ENCODE peak calls at places on chromosomes 3 and 15, in nine cellular contexts. One of them, this sample, is unnamed.

GRCh38 chr15:85296615-85297402 is 83.6 kb upstream of the AKAP13 start:
- DNase-seq in fibroblast of lung: peak
- DNase-seq in colonic mucosa: peak
- DNase-seq in endodermal cell: peak
- DNase-seq in dorsolateral prefrontal cortex: peak
- DNase-seq in gastrocnemius medialis: peak
- DNase-seq in epithelial cell of esophagus: peak
- DNase-seq in tibial artery: peak
- DNase-seq in ascending aorta: peak
- DNase-seq in this sample: peak

GRCh38 chr15:35595656-35596055 is 49.7 kb upstream of the DPH6 start:
- DNase-seq in dorsolateral prefrontal cortex: no peak
- DNase-seq in colonic mucosa: no peak
- DNase-seq in endodermal cell: no peak
- DNase-seq in fibroblast of lung: peak
- DNase-seq in epithelial cell of esophagus: peak
- DNase-seq in gastrocnemius medialis: no peak
- DNase-seq in tibial artery: no peak
- DNase-seq in ascending aorta: no peak
- DNase-seq in this sample: no peak

GRCh38 chr15:70058642-70059360 is 38.9 kb downstream of the TLE3 start:
- DNase-seq in epithelial cell of esophagus: no peak
- DNase-seq in tibial artery: peak
- DNase-seq in gastrocnemius medialis: no peak
- DNase-seq in colonic mucosa: no peak
- DNase-seq in ascending aorta: no peak
- DNase-seq in fibroblast of lung: no peak
- DNase-seq in endodermal cell: no peak
- DNase-seq in dorsolateral prefrontal cortex: no peak
- DNase-seq in this sample: no peak

GRCh38 chr3:98807011-98807410 is 43.9 kb downstream of the ST3GAL6 start:
- DNase-seq in ascending aorta: no peak
- DNase-seq in gastrocnemius medialis: no peak
- DNase-seq in fibroblast of lung: no peak
- DNase-seq in endodermal cell: no peak
- DNase-seq in tibial artery: no peak
- DNase-seq in colonic mucosa: no peak
- DNase-seq in epithelial cell of esophagus: peak
- DNase-seq in dorsolateral prefrontal cortex: no peak
- DNase-seq in this sample: no peak

GRCh38 chr3:38168988-38169363 is 3.6 kb downstream of the OXSR1 start:
- DNase-seq in epithelial cell of esophagus: peak
- DNase-seq in fibroblast of lung: no peak
- DNase-seq in ascending aorta: no peak
- DNase-seq in colonic mucosa: no peak
- DNase-seq in dorsolateral prefrontal cortex: no peak
- DNase-seq in endodermal cell: no peak
- DNase-seq in tibial artery: no peak
- DNase-seq in gastrocnemius medialis: no peak
- DNase-seq in this sample: no peak

GRCh38 chr15:89611317-89611716 is 36.0 kb downstream of the TICRR start:
- DNase-seq in endodermal cell: no peak
- DNase-seq in fibroblast of lung: no peak
- DNase-seq in tibial artery: no peak
- DNase-seq in gastrocnemius medialis: no peak
- DNase-seq in epithelial cell of esophagus: no peak
- DNase-seq in ascending aorta: no peak
- DNase-seq in dorsolateral prefrontal cortex: no peak
- DNase-seq in colonic mucosa: no peak
- DNase-seq in this sample: no peak

GRCh38 chr15:44426975-44427755 is at the start of gene CTDSPL2:
- DNase-seq in colonic mucosa: peak
- DNase-seq in dorsolateral prefrontal cortex: peak
- DNase-seq in endodermal cell: peak
- DNase-seq in fibroblast of lung: peak
- DNase-seq in epithelial cell of esophagus: peak
- DNase-seq in ascending aorta: peak
- DNase-seq in tibial artery: peak
- DNase-seq in gastrocnemius medialis: peak
- DNase-seq in this sample: peak

GRCh38 chr3:118818386-118818785 is 216.3 kb downstream of the IGSF11 start:
- DNase-seq in epithelial cell of esophagus: peak
- DNase-seq in tibial artery: no peak
- DNase-seq in gastrocnemius medialis: no peak
- DNase-seq in ascending aorta: no peak
- DNase-seq in endodermal cell: no peak
- DNase-seq in dorsolateral prefrontal cortex: no peak
- DNase-seq in colonic mucosa: no peak
- DNase-seq in fibroblast of lung: peak
- DNase-seq in this sample: no peak

GRCh38 chr15:99536422-99537033 is 29.3 kb upstream of the MEF2A start:
- DNase-seq in epithelial cell of esophagus: peak
- DNase-seq in colonic mucosa: no peak
- DNase-seq in gastrocnemius medialis: no peak
- DNase-seq in endodermal cell: no peak
- DNase-seq in ascending aorta: peak
- DNase-seq in dorsolateral prefrontal cortex: peak
- DNase-seq in fibroblast of lung: peak
- DNase-seq in tibial artery: peak
- DNase-seq in this sample: peak

GRCh38 chr3:15303728-15304127 is 28.7 kb downstream of the SH3BP5 start:
- DNase-seq in dorsolateral prefrontal cortex: no peak
- DNase-seq in endodermal cell: no peak
- DNase-seq in fibroblast of lung: no peak
- DNase-seq in tibial artery: no peak
- DNase-seq in epithelial cell of esophagus: no peak
- DNase-seq in colonic mucosa: no peak
- DNase-seq in ascending aorta: no peak
- DNase-seq in gastrocnemius medialis: no peak
- DNase-seq in this sample: no peak

GRCh38 chr3:15299036-15299435 is 33.4 kb downstream of the SH3BP5 start:
- DNase-seq in fibroblast of lung: no peak
- DNase-seq in ascending aorta: peak
- DNase-seq in tibial artery: peak
- DNase-seq in dorsolateral prefrontal cortex: peak
- DNase-seq in gastrocnemius medialis: no peak
- DNase-seq in colonic mucosa: no peak
- DNase-seq in endodermal cell: no peak
- DNase-seq in epithelial cell of esophagus: no peak
- DNase-seq in this sample: no peak

GRCh38 chr3:15303216-15303615 is 29.2 kb downstream of the SH3BP5 start:
- DNase-seq in ascending aorta: no peak
- DNase-seq in colonic mucosa: no peak
- DNase-seq in tibial artery: no peak
- DNase-seq in epithelial cell of esophagus: no peak
- DNase-seq in gastrocnemius medialis: no peak
- DNase-seq in endodermal cell: no peak
- DNase-seq in fibroblast of lung: no peak
- DNase-seq in dorsolateral prefrontal cortex: no peak
- DNase-seq in this sample: no peak

GRCh38 chr3:15300318-15301078 is 31.9 kb downstream of the SH3BP5 start:
- DNase-seq in gastrocnemius medialis: peak
- DNase-seq in epithelial cell of esophagus: peak
- DNase-seq in endodermal cell: no peak
- DNase-seq in colonic mucosa: no peak
- DNase-seq in ascending aorta: no peak
- DNase-seq in dorsolateral prefrontal cortex: no peak
- DNase-seq in fibroblast of lung: peak
- DNase-seq in tibial artery: peak
- DNase-seq in this sample: no peak

GRCh38 chr3:15301761-15302160 is 30.6 kb downstream of the SH3BP5 start:
- DNase-seq in dorsolateral prefrontal cortex: no peak
- DNase-seq in ascending aorta: no peak
- DNase-seq in colonic mucosa: no peak
- DNase-seq in fibroblast of lung: no peak
- DNase-seq in epithelial cell of esophagus: no peak
- DNase-seq in tibial artery: no peak
- DNase-seq in gastrocnemius medialis: no peak
- DNase-seq in endodermal cell: no peak
- DNase-seq in this sample: no peak
- H3K4me3 ChIP-seq in dorsolateral prefrontal cortex: no peak
- H3K4me3 ChIP-seq in ascending aorta: no peak
- H3K4me3 ChIP-seq in colonic mucosa: no peak
- H3K4me3 ChIP-seq in fibroblast of lung: no peak
- H3K4me3 ChIP-seq in epithelial cell of esophagus: no peak
- H3K4me3 ChIP-seq in tibial artery: no peak
- H3K4me3 ChIP-seq in gastrocnemius medialis: no peak
- H3K4me3 ChIP-seq in endodermal cell: no peak
- H3K4me3 ChIP-seq in this sample: no peak

GRCh38 chr3:134542287-134542686 is 56.4 kb downstream of the CEP63 start:
- DNase-seq in tibial artery: no peak
- DNase-seq in fibroblast of lung: no peak
- DNase-seq in epithelial cell of esophagus: no peak
- DNase-seq in dorsolateral prefrontal cortex: no peak
- DNase-seq in endodermal cell: no peak
- DNase-seq in colonic mucosa: no peak
- DNase-seq in gastrocnemius medialis: no peak
- DNase-seq in ascending aorta: no peak
- DNase-seq in this sample: no peak
- TF ChIP-seq CTCF in tibial artery: no peak
- TF ChIP-seq CTCF in fibroblast of lung: no peak
- TF ChIP-seq CTCF in epithelial cell of esophagus: no peak
- TF ChIP-seq CTCF in dorsolateral prefrontal cortex: no peak
- TF ChIP-seq CTCF in endodermal cell: peak
- TF ChIP-seq CTCF in colonic mucosa: no peak
- TF ChIP-seq CTCF in gastrocnemius medialis: no peak
- TF ChIP-seq CTCF in ascending aorta: no peak
- TF ChIP-seq CTCF in this sample: no peak

GRCh38 chr3:187101184-187102072 is 37.9 kb downstream of the RPL39L start:
- DNase-seq in endodermal cell: no peak
- DNase-seq in epithelial cell of esophagus: peak
- DNase-seq in dorsolateral prefrontal cortex: no peak
- DNase-seq in ascending aorta: peak
- DNase-seq in gastrocnemius medialis: peak
- DNase-seq in colonic mucosa: peak
- DNase-seq in tibial artery: peak
- DNase-seq in fibroblast of lung: peak
- DNase-seq in this sample: peak
- H3K4me3 ChIP-seq in endodermal cell: no peak
- H3K4me3 ChIP-seq in epithelial cell of esophagus: no peak
- H3K4me3 ChIP-seq in dorsolateral prefrontal cortex: peak
- H3K4me3 ChIP-seq in ascending aorta: peak
- H3K4me3 ChIP-seq in gastrocnemius medialis: peak
- H3K4me3 ChIP-seq in colonic mucosa: no peak
- H3K4me3 ChIP-seq in tibial artery: peak
- H3K4me3 ChIP-seq in fibroblast of lung: peak
- H3K4me3 ChIP-seq in this sample: no peak

DNA sequence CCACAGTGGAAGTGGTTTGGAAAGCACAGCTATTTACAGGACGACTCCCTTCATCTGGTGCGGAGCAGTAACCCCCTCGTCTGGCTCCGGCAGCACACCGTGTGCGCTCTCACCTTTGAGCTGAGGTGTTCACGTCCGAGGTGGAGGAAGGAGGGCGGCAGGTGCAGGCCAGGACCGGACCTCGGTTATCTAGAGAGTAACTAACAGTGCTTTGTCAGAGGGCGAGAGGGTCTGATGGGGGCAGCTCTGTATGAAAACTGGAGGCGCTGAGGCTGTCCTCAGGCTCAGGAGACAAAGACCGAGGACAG is 155.4 kb downstream of the XXYLT1 start:
- DNase-seq in ascending aorta: no peak
- DNase-seq in colonic mucosa: no peak
- DNase-seq in gastrocnemius medialis: no peak
- DNase-seq in epithelial cell of esophagus: no peak
- DNase-seq in dorsolateral prefrontal cortex: no peak
- DNase-seq in endodermal cell: no peak
- DNase-seq in tibial artery: no peak
- DNase-seq in fibroblast of lung: no peak
- DNase-seq in this sample: no peak
- TF ChIP-seq CTCF in ascending aorta: no peak
- TF ChIP-seq CTCF in colonic mucosa: no peak
- TF ChIP-seq CTCF in gastrocnemius medialis: no peak
- TF ChIP-seq CTCF in epithelial cell of esophagus: no peak
- TF ChIP-seq CTCF in dorsolateral prefrontal cortex: no peak
- TF ChIP-seq CTCF in endodermal cell: no peak
- TF ChIP-seq CTCF in tibial artery: no peak
- TF ChIP-seq CTCF in fibroblast of lung: no peak
- TF ChIP-seq CTCF in this sample: no peak